ENCODE peak calls at places on chromosomes 16 and 17, in four cellular contexts. E is neuronal stem cell, K is PC-3, S is Karpas-422. D is an unnamed sample.

GRCh38 chr17:10171057-10171456 is 27.3 kb downstream of the GAS7 start:
- DNase-seq in E (no peak), K (no peak), S (no peak), D (no peak)

GRCh38 chr17:5042152-5043022 is 7.2 kb upstream of the SLC52A1 start:
- DNase-seq in E (no peak), K (no peak), S (no peak), D (peak)

GRCh38 chr17:9002610-9003354 is 18.5 kb upstream of the NTN1 start:
- DNase-seq in E (peak), K (no peak), S (no peak), D (no peak)

GRCh38 chr17:58503876-58504275 is 10.6 kb downstream of the MTMR4 start:
- DNase-seq in E (no peak), K (no peak), S (no peak), D (no peak)

GRCh38 chr17:82449883-82450356 is 632 bp downstream of the CYBC1 start:
- DNase-seq in E (no peak), K (no peak), S (no peak), D (no peak)

GRCh38 chr16:787261-787966 is 767 bp downstream of the RPUSD1 start:
- DNase-seq in E (no peak), K (no peak), S (no peak), D (no peak)

GRCh38 chr16:72797606-72798005 is 250.3 kb downstream of the ZFHX3 start:
- DNase-seq in E (no peak), K (no peak), S (no peak), D (no peak)

GRCh38 chr16:85188822-85189672 is 76.8 kb upstream of the CIBAR2 start:
- DNase-seq in E (no peak), K (peak), S (no peak), D (no peak)

GRCh38 chr17:35596530-35597233 is 9.6 kb downstream of the AP2B1 start:
- DNase-seq in E (no peak), K (no peak), S (no peak), D (no peak)

GRCh38 chr17:64781394-64781793 is 119.3 kb upstream of the SMURF2 start:
- DNase-seq in E (no peak), K (no peak), S (peak), D (peak)

GRCh38 chr16:12420661-12421209 is 383.0 kb downstream of the CPPED1 start:
- DNase-seq in E (no peak), K (peak), S (no peak), D (no peak)

GRCh38 chr16:24986512-24987303 is 28.5 kb downstream of the ARHGAP17 start:
- DNase-seq in E (no peak), K (peak), S (peak), D (no peak)

GRCh38 chr16:54193656-54194007 is 93.0 kb downstream of the IRX3 start:
- DNase-seq in E (peak), K (peak), S (peak), D (peak)

GRCh38 chr17:55421179-55421934 is at the start of gene MMD:
- DNase-seq in E (peak), K (peak), S (peak), D (no peak)

GRCh38 chr16:998211-998610 is 16.6 kb downstream of the SOX8 start:
- DNase-seq in E (no peak), K (no peak), S (no peak), D (no peak)

GRCh38 chr17:45385331-45385997 is 47.2 kb downstream of the ARHGAP27 start:
- DNase-seq in E (peak), K (peak), S (peak), D (peak)

GRCh38 chr17:38674749-38675615 is at the start of gene EPOP:
- DNase-seq in E (peak), K (peak), S (peak), D (peak)

GRCh38 chr16:66150691-66151090 is 215.8 kb upstream of the CDH5 start:
- DNase-seq in E (no peak), K (no peak), S (no peak), D (no peak)

GRCh38 chr17:9900744-9901143 is 4.3 kb downstream of the RCVRN start:
- DNase-seq in E (no peak), K (peak), S (no peak), D (no peak)

GRCh38 chr17:1125775-1126120 is 54.0 kb downstream of the ABR start:
- DNase-seq in E (no peak), K (no peak), S (no peak), D (no peak)

GRCh38 chr16:48164907-48165715 is 9.3 kb upstream of the ABCC12 start:
- DNase-seq in E (peak), K (peak), S (peak), D (peak)

GRCh38 chr17:27460196-27460725 is 4.0 kb downstream of the KSR1 start:
- DNase-seq in E (no peak), K (no peak), S (no peak), D (no peak)

GRCh38 chr17:11140028-11140427 is 101.0 kb upstream of the SHISA6 start:
- DNase-seq in E (no peak), K (no peak), S (no peak), D (no peak)

GRCh38 chr16:4733747-4734062 is 366 bp downstream of the ANKS3 start:
- DNase-seq in E (no peak), K (no peak), S (no peak), D (no peak)

GRCh38 chr16:54171855-54172537 is 114.6 kb downstream of the IRX3 start:
- DNase-seq in E (no peak), K (peak), S (no peak), D (no peak)

GRCh38 chr17:64373722-64374121 is 16.9 kb downstream of the PECAM1 start:
- DNase-seq in E (no peak), K (no peak), S (no peak), D (no peak)

GRCh38 chr16:27642753-27643152 is 92.8 kb downstream of the KATNIP start:
- DNase-seq in E (no peak), K (peak), S (peak), D (peak)

GRCh38 chr16:20747030-20747816 is 5.6 kb upstream of the THUMPD1 start:
- DNase-seq in E (no peak), K (no peak), S (no peak), D (no peak)

GRCh38 chr16:25912321-25912720 is 220.6 kb downstream of the HS3ST4 start:
- DNase-seq in E (no peak), K (no peak), S (no peak), D (no peak)

GRCh38 chr16:50152386-50152806 is 710 bp upstream of the TENT4B start:
- DNase-seq in E (no peak), K (peak), S (no peak), D (no peak)

GRCh38 chr17:63035271-63035670 is 69.2 kb downstream of the TANC2 start:
- DNase-seq in E (no peak), K (peak), S (no peak), D (no peak)

GRCh38 chr17:45976755-45977505 is 22.1 kb upstream of the STH start:
- DNase-seq in E (no peak), K (no peak), S (no peak), D (no peak)

GRCh38 chr17:80477647-80478478 is 1.5 kb upstream of the NPTX1 start:
- DNase-seq in E (no peak), K (no peak), S (no peak), D (no peak)

GRCh38 chr17:56690441-56691291 is 97.2 kb downstream of the NOG start:
- DNase-seq in E (no peak), K (no peak), S (no peak), D (no peak)
- H2AFZ ChIP-seq in E (no peak), K (no peak), S (no peak), D (no peak)

GRCh38 chr17:59837362-59838195 is 55.2 kb downstream of the TUBD1 start:
- DNase-seq in E (peak), K (peak), S (peak), D (peak)
- H2AFZ ChIP-seq in E (peak), K (no peak), S (no peak), D (peak)

DNA sequence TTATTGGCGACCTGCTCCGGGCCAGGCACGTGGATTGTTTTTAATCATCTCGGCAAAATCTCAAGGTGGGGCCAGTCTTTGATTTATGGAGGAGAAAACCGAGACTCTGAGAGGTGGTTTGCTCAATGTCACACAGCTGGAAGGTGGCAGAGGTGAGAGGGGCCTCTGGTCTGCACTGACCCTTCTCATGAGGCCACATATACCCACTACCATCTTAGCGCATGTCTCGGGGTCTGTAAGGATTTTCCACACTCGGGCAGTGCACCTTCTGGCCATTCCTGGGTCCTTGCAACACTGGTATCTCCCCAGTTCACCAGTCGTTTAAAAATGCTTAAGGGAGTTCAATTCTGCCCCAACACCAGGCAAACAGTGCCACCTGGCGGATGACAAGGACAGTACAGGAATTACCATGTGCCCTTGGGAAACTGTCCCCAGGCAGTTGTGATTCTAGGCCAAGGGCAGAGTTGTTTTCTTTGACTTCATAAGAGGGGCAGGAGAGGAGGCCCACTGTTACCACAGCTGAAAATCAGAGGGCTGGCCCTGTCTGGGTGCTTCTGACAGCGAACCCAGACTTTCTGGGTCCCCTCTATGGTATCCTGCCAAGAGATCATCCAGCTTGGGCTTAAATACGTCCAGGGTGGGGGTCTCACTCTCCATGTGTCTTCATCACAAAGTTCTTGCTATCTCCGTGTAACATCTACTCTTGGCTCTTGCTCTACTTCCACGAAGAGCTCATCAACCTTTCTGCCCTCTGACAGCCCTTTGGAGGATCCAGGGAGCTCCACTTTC is 39.4 kb upstream of the RAI1 start:
- DNase-seq in E (peak), K (peak), S (peak), D (peak)
- H2AFZ ChIP-seq in E (no peak), K (no peak), S (peak), D (peak)

GRCh38 chr17:77373298-77374169 is 232.8 kb downstream of the SEC14L1 start:
- DNase-seq in E (no peak), K (no peak), S (no peak), D (peak)
- H2AFZ ChIP-seq in E (peak), K (no peak), S (no peak), D (peak)